ENCODE peak calls at places on chromosomes 16 and 17, in nine cellular contexts. D, V, K, M, A, I, T, Y and Z are unnamed samples.

GRCh38 chr16:50313596-50314483 is 47.5 kb downstream of the ADCY7 start:
- DNase-seq in T (peak; percentile 89), I (no peak), M (peak; percentile 79), V (peak; percentile 85), A (peak; percentile 60), K (no peak), D (no peak), Y (peak; percentile 74), Z (peak; percentile 52)

GRCh38 chr17:78925234-78925633 is at the start of gene TIMP2:
- DNase-seq in Y (peak; percentile 93), D (peak; percentile 68), A (peak; percentile 97), K (peak; percentile 69), T (peak; percentile 93), I (peak; percentile 77), V (peak; percentile 88), M (peak; percentile 89), Z (peak; percentile 70)

GRCh38 chr17:56715613-56716357 is 117.9 kb downstream of the C17orf67 start:
- DNase-seq in A (peak; percentile 95), D (peak; percentile 63), V (peak; percentile 74), K (peak; percentile 49), M (peak; percentile 77), I (peak; percentile 74), T (peak; percentile 76), Y (peak; percentile 66), Z (peak; percentile 55)

GRCh38 chr16:17437142-17437720 is 33.5 kb downstream of the XYLT1 start:
- DNase-seq in T (no peak), A (no peak), Y (no peak), M (no peak), K (no peak), I (no peak), D (no peak), V (no peak), Z (no peak)

GRCh38 chr16:84375773-84376172 is 7.4 kb downstream of the ATP2C2 start:
- DNase-seq in M (no peak), I (no peak), Y (no peak), K (no peak), A (no peak), D (no peak), V (no peak), T (no peak), Z (no peak)

GRCh38 chr16:11576427-11577289 is 10.1 kb downstream of the LITAF start:
- DNase-seq in V (peak; percentile 43), Y (peak; percentile 7), K (no peak), I (no peak), D (no peak), A (no peak), T (no peak), M (no peak), Z (no peak)

GRCh38 chr16:19400709-19401108 is 17.0 kb upstream of the TMC5 start:
- DNase-seq in Y (no peak), V (no peak), M (no peak), I (no peak), D (no peak), K (no peak), A (peak; percentile 64), T (no peak), Z (no peak)

GRCh38 chr16:1993731-1994131 is 4.0 kb downstream of the SYNGR3 start:
- DNase-seq in K (no peak), T (no peak), A (no peak), D (no peak), V (no peak), I (no peak), M (peak; percentile 31), Y (no peak), Z (no peak)

GRCh38 chr16:1793578-1794220 is at the start of gene IGFALS:
- DNase-seq in K (no peak), T (no peak), Y (no peak), M (peak; percentile 9), V (peak; percentile 30), A (no peak), D (no peak), I (no peak), Z (peak; percentile 8)

GRCh38 chr16:17273142-17273561 is 197.6 kb downstream of the XYLT1 start:
- DNase-seq in M (no peak), D (no peak), T (no peak), I (no peak), Y (no peak), K (no peak), A (no peak), V (no peak), Z (no peak)

GRCh38 chr17:62801553-62801952 is 6.6 kb downstream of the MARCHF10 start:
- DNase-seq in I (no peak), D (no peak), T (no peak), Y (no peak), M (no peak), V (no peak), A (no peak), K (no peak), Z (no peak)

GRCh38 chr17:27319536-27320221 is 25.8 kb downstream of the WSB1 start:
- DNase-seq in T (peak; percentile 80), D (peak; percentile 66), V (no peak), Y (peak; percentile 77), I (peak; percentile 66), M (peak; percentile 77), A (no peak), K (peak; percentile 32), Z (peak; percentile 91)

GRCh38 chr16:17334096-17334495 is 136.7 kb downstream of the XYLT1 start:
- DNase-seq in D (no peak), M (no peak), A (no peak), K (no peak), T (no peak), Y (no peak), I (no peak), V (no peak), Z (no peak)

GRCh38 chr17:50501054-50501453 is 7.2 kb upstream of the MYCBPAP start:
- DNase-seq in M (no peak), V (no peak), Y (no peak), A (peak; percentile 79), T (no peak), I (no peak), K (peak; percentile 34), D (no peak), Z (no peak)

GRCh38 chr16:57115148-57115503 is 22.7 kb downstream of the CPNE2 start:
- DNase-seq in K (no peak), D (no peak), T (peak; percentile 8), I (no peak), M (no peak), A (no peak), Y (no peak), V (no peak), Z (no peak)

GRCh38 chr17:13728751-13729150 is 127.0 kb upstream of the HS3ST3A1 start:
- DNase-seq in K (no peak), V (no peak), Y (no peak), D (no peak), I (no peak), A (no peak), T (no peak), M (no peak), Z (no peak)

GRCh38 chr16:58418601-58419000 is 26.3 kb downstream of the GINS3 start:
- DNase-seq in T (no peak), K (no peak), D (no peak), M (peak; percentile 29), Y (peak; percentile 74), V (peak; percentile 14), I (no peak), A (peak; percentile 60), Z (peak; percentile 67)

GRCh38 chr17:53721101-53721500 is 101.6 kb upstream of the KIF2B start:
- DNase-seq in A (no peak), I (no peak), K (no peak), V (no peak), D (no peak), M (no peak), Y (no peak), T (no peak), Z (no peak)

GRCh38 chr16:59758848-59759247 is 1024.7 kb upstream of the GOT2 start:
- DNase-seq in M (no peak), K (no peak), T (no peak), Y (no peak), V (no peak), I (no peak), A (no peak), D (no peak), Z (no peak)

GRCh38 chr17:45942284-45942683 is 47.9 kb downstream of the MAPT start:
- DNase-seq in K (peak; percentile 75), D (peak; percentile 8), I (peak; percentile 49), A (no peak), Y (peak; percentile 86), M (peak; percentile 87), T (peak; percentile 85), V (no peak), Z (peak; percentile 96)

GRCh38 chr17:62597920-62598319 is 29.6 kb upstream of the MRC2 start:
- DNase-seq in Y (no peak), I (no peak), T (no peak), D (no peak), V (no peak), A (no peak), K (no peak), M (peak; percentile 46), Z (no peak)

GRCh38 chr17:15341385-15341849 is at the start of gene TEKT3:
- DNase-seq in I (peak; percentile 55), A (peak; percentile 99), T (peak; percentile 94), Y (peak; percentile 90), M (peak; percentile 88), K (no peak), V (peak; percentile 82), D (peak; percentile 91), Z (peak; percentile 71)

GRCh38 chr16:48250520-48251278 is 3.4 kb upstream of the ABCC11 start:
- DNase-seq in A (no peak), T (no peak), I (no peak), Y (no peak), V (no peak), D (no peak), M (no peak), K (no peak), Z (no peak)

GRCh38 chr16:67969286-67970039 is 1.0 kb upstream of the SLC12A4 start:
- DNase-seq in K (no peak), V (no peak), Y (no peak), M (no peak), T (no peak), D (no peak), A (peak; percentile 90), I (no peak), Z (no peak)

GRCh38 chr16:84315422-84315821 is 20.7 kb downstream of the WFDC1 start:
- DNase-seq in A (peak; percentile 49), I (no peak), Y (no peak), T (no peak), K (no peak), M (no peak), V (no peak), D (no peak), Z (no peak)